ENCODE peak calls at places on chromosomes 3 and 15, in five cellular contexts. One of them, this sample, is unnamed.

GRCh38 chr15:69117431-69117841 is 43.0 kb upstream of the GLCE start:
- DNase-seq in HCT116: no peak
- DNase-seq in coronary artery: no peak
- DNase-seq in transverse colon: no peak
- DNase-seq in SK-N-SH: peak; percentile 28
- DNase-seq in this sample: peak; percentile 38

GRCh38 chr15:83445653-83446052 is 1.5 kb upstream of the SH3GL3 start:
- DNase-seq in HCT116: no peak
- DNase-seq in coronary artery: no peak
- DNase-seq in transverse colon: no peak
- DNase-seq in SK-N-SH: no peak
- DNase-seq in this sample: no peak

GRCh38 chr15:39188930-39189329 is 391.9 kb upstream of the THBS1 start:
- DNase-seq in HCT116: peak; percentile 44
- DNase-seq in coronary artery: no peak
- DNase-seq in transverse colon: no peak
- DNase-seq in SK-N-SH: no peak
- DNase-seq in this sample: peak; percentile 87

GRCh38 chr15:64749167-64749566 is 26.2 kb downstream of the RBPMS2 start:
- DNase-seq in HCT116: no peak
- DNase-seq in coronary artery: no peak
- DNase-seq in transverse colon: peak; percentile 35
- DNase-seq in SK-N-SH: no peak
- DNase-seq in this sample: peak; percentile 51

GRCh38 chr3:144394052-144394451 is 422.4 kb downstream of the DIPK2A start:
- DNase-seq in HCT116: no peak
- DNase-seq in coronary artery: no peak
- DNase-seq in transverse colon: no peak
- DNase-seq in SK-N-SH: no peak
- DNase-seq in this sample: no peak

GRCh38 chr3:63251499-63251898 is 26.6 kb upstream of the SYNPR start:
- DNase-seq in HCT116: no peak
- DNase-seq in coronary artery: no peak
- DNase-seq in transverse colon: no peak
- DNase-seq in SK-N-SH: no peak
- DNase-seq in this sample: no peak

GRCh38 chr15:91948001-91948608 is 94.6 kb downstream of the SLCO3A1 start:
- DNase-seq in HCT116: no peak
- DNase-seq in coronary artery: no peak
- DNase-seq in transverse colon: no peak
- DNase-seq in SK-N-SH: no peak
- DNase-seq in this sample: peak; percentile 90

GRCh38 chr3:171187706-171188290 is 161.3 kb upstream of the SLC2A2 start:
- DNase-seq in HCT116: no peak
- DNase-seq in coronary artery: no peak
- DNase-seq in transverse colon: no peak
- DNase-seq in SK-N-SH: peak; percentile 48
- DNase-seq in this sample: peak; percentile 28

GRCh38 chr3:71127463-71128243 is 455.9 kb downstream of the FOXP1 start:
- DNase-seq in HCT116: no peak
- DNase-seq in coronary artery: no peak
- DNase-seq in transverse colon: no peak
- DNase-seq in SK-N-SH: no peak
- DNase-seq in this sample: no peak

GRCh38 chr15:26773917-26774316 is 1.1 kb upstream of the GABRB3 start:
- DNase-seq in HCT116: no peak
- DNase-seq in coronary artery: no peak
- DNase-seq in transverse colon: no peak
- DNase-seq in SK-N-SH: no peak
- DNase-seq in this sample: no peak

GRCh38 chr3:141680620-141681389 is 57.3 kb upstream of the RNF7 start:
- DNase-seq in HCT116: no peak
- DNase-seq in coronary artery: no peak
- DNase-seq in transverse colon: no peak
- DNase-seq in SK-N-SH: peak; percentile 37
- DNase-seq in this sample: peak; percentile 68

GRCh38 chr3:147421184-147421912 is 12.2 kb downstream of the ZIC1 start:
- DNase-seq in HCT116: no peak
- DNase-seq in coronary artery: no peak
- DNase-seq in transverse colon: no peak
- DNase-seq in SK-N-SH: peak; percentile 63
- DNase-seq in this sample: no peak

GRCh38 chr3:35946857-35947514 is 307.7 kb downstream of the ARPP21 start:
- DNase-seq in HCT116: no peak
- DNase-seq in coronary artery: no peak
- DNase-seq in transverse colon: peak; percentile 23
- DNase-seq in SK-N-SH: no peak
- DNase-seq in this sample: no peak

GRCh38 chr15:77617507-77618285 is 15.0 kb downstream of the LINGO1 start:
- DNase-seq in HCT116: peak; percentile 13
- DNase-seq in coronary artery: no peak
- DNase-seq in transverse colon: no peak
- DNase-seq in SK-N-SH: no peak
- DNase-seq in this sample: no peak

GRCh38 chr15:57665187-57665586 is 41.3 kb upstream of the POLR2M start:
- DNase-seq in HCT116: no peak
- DNase-seq in coronary artery: no peak
- DNase-seq in transverse colon: no peak
- DNase-seq in SK-N-SH: no peak
- DNase-seq in this sample: no peak

GRCh38 chr3:142993958-142994442 is 7.4 kb upstream of the U2SURP start:
- DNase-seq in HCT116: peak; percentile 59
- DNase-seq in coronary artery: no peak
- DNase-seq in transverse colon: peak; percentile 54
- DNase-seq in SK-N-SH: peak; percentile 69
- DNase-seq in this sample: peak; percentile 54

GRCh38 chr3:184540777-184541681 is 20.6 kb upstream of the EPHB3 start:
- DNase-seq in HCT116: peak; percentile 86
- DNase-seq in coronary artery: peak; percentile 72
- DNase-seq in transverse colon: peak; percentile 87
- DNase-seq in SK-N-SH: no peak
- DNase-seq in this sample: peak; percentile 68

GRCh38 chr15:60426870-60427528 is 29.2 kb upstream of the ANXA2 start:
- DNase-seq in HCT116: no peak
- DNase-seq in coronary artery: no peak
- DNase-seq in transverse colon: no peak
- DNase-seq in SK-N-SH: no peak
- DNase-seq in this sample: peak; percentile 46

GRCh38 chr15:55387027-55387426 is 21.1 kb downstream of the CCPG1 start:
- DNase-seq in HCT116: no peak
- DNase-seq in coronary artery: no peak
- DNase-seq in transverse colon: no peak
- DNase-seq in SK-N-SH: peak; percentile 33
- DNase-seq in this sample: no peak

GRCh38 chr3:127162947-127163645 is 29.8 kb upstream of the PRR23E start:
- DNase-seq in HCT116: no peak
- DNase-seq in coronary artery: peak; percentile 65
- DNase-seq in transverse colon: no peak
- DNase-seq in SK-N-SH: no peak
- DNase-seq in this sample: no peak

GRCh38 chr3:121111914-121112612 is 204.1 kb downstream of the STXBP5L start:
- DNase-seq in HCT116: no peak
- DNase-seq in coronary artery: no peak
- DNase-seq in transverse colon: no peak
- DNase-seq in SK-N-SH: no peak
- DNase-seq in this sample: no peak

GRCh38 chr3:36764704-36765038 is 318 bp upstream of the DCLK3 start:
- DNase-seq in HCT116: no peak
- DNase-seq in coronary artery: no peak
- DNase-seq in transverse colon: no peak
- DNase-seq in SK-N-SH: no peak
- DNase-seq in this sample: no peak

GRCh38 chr3:102078864-102079808 is 229.8 kb downstream of the NFKBIZ start:
- DNase-seq in HCT116: no peak
- DNase-seq in coronary artery: no peak
- DNase-seq in transverse colon: peak; percentile 55
- DNase-seq in SK-N-SH: no peak
- DNase-seq in this sample: no peak

GRCh38 chr3:168049366-168049974 is 46.3 kb downstream of the GOLIM4 start:
- DNase-seq in HCT116: no peak
- DNase-seq in coronary artery: no peak
- DNase-seq in transverse colon: no peak
- DNase-seq in SK-N-SH: no peak
- DNase-seq in this sample: no peak

GRCh38 chr3:32686713-32687112 is 1.7 kb downstream of the CNOT10 start:
- DNase-seq in HCT116: no peak
- DNase-seq in coronary artery: no peak
- DNase-seq in transverse colon: no peak
- DNase-seq in SK-N-SH: no peak
- DNase-seq in this sample: no peak

GRCh38 chr15:42619641-42620371 is 44.4 kb downstream of the STARD9 start:
- DNase-seq in HCT116: no peak
- DNase-seq in coronary artery: no peak
- DNase-seq in transverse colon: no peak
- DNase-seq in SK-N-SH: no peak
- DNase-seq in this sample: no peak

GRCh38 chr3:105730973-105731372 is 137.8 kb downstream of the CBLB start:
- DNase-seq in HCT116: no peak
- DNase-seq in coronary artery: no peak
- DNase-seq in transverse colon: no peak
- DNase-seq in SK-N-SH: no peak
- DNase-seq in this sample: no peak

GRCh38 chr15:72131922-72132321 is 13.7 kb downstream of the SENP8 start:
- DNase-seq in HCT116: no peak
- DNase-seq in coronary artery: no peak
- DNase-seq in transverse colon: no peak
- DNase-seq in SK-N-SH: no peak
- DNase-seq in this sample: no peak

GRCh38 chr3:13379191-13379830 is 40.8 kb downstream of the NUP210 start:
- DNase-seq in HCT116: no peak
- DNase-seq in coronary artery: peak; percentile 84
- DNase-seq in transverse colon: no peak
- DNase-seq in SK-N-SH: no peak
- DNase-seq in this sample: peak; percentile 5

GRCh38 chr3:18079739-18080138 is 337.3 kb upstream of the TBC1D5 start:
- DNase-seq in HCT116: peak; percentile 69
- DNase-seq in coronary artery: no peak
- DNase-seq in transverse colon: no peak
- DNase-seq in SK-N-SH: no peak
- DNase-seq in this sample: no peak

GRCh38 chr3:31462050-31462569 is 70.6 kb upstream of the STT3B start:
- DNase-seq in HCT116: no peak
- DNase-seq in coronary artery: no peak
- DNase-seq in transverse colon: peak; percentile 34
- DNase-seq in SK-N-SH: no peak
- DNase-seq in this sample: no peak

GRCh38 chr3:150639262-150639661 is 36.1 kb downstream of the SELENOT start:
- DNase-seq in HCT116: no peak
- DNase-seq in coronary artery: no peak
- DNase-seq in transverse colon: no peak
- DNase-seq in SK-N-SH: no peak
- DNase-seq in this sample: no peak

GRCh38 chr3:150635526-150635925 is 32.4 kb downstream of the SELENOT start:
- DNase-seq in HCT116: no peak
- DNase-seq in coronary artery: no peak
- DNase-seq in transverse colon: no peak
- DNase-seq in SK-N-SH: no peak
- DNase-seq in this sample: no peak

GRCh38 chr3:150640256-150640655 is 37.1 kb downstream of the SELENOT start:
- DNase-seq in HCT116: no peak
- DNase-seq in coronary artery: no peak
- DNase-seq in transverse colon: no peak
- DNase-seq in SK-N-SH: no peak
- DNase-seq in this sample: no peak

GRCh38 chr3:150635076-150635475 is 32.0 kb downstream of the SELENOT start:
- DNase-seq in HCT116: no peak
- DNase-seq in coronary artery: no peak
- DNase-seq in transverse colon: no peak
- DNase-seq in SK-N-SH: no peak
- DNase-seq in this sample: no peak

GRCh38 chr3:150636258-150636657 is 33.1 kb downstream of the SELENOT start:
- DNase-seq in HCT116: no peak
- DNase-seq in coronary artery: no peak
- DNase-seq in transverse colon: no peak
- DNase-seq in SK-N-SH: no peak
- DNase-seq in this sample: no peak
- H3K27ac ChIP-seq in HCT116: no peak overlapping the region
- H3K27ac ChIP-seq in coronary artery: no peak overlapping the region
- H3K27ac ChIP-seq in transverse colon: no peak overlapping the region
- H3K27ac ChIP-seq in SK-N-SH: no peak overlapping the region
- H3K27ac ChIP-seq in this sample: no peak overlapping the region

GRCh38 chr3:49454457-49454856 is 15.6 kb upstream of the DAG1 start:
- DNase-seq in HCT116: peak; percentile 52
- DNase-seq in coronary artery: no peak
- DNase-seq in transverse colon: no peak
- DNase-seq in SK-N-SH: no peak
- DNase-seq in this sample: no peak
- TF ChIP-seq CTCF in HCT116: peak; percentile 74
- TF ChIP-seq CTCF in coronary artery: no peak
- TF ChIP-seq CTCF in transverse colon: no peak
- TF ChIP-seq CTCF in SK-N-SH: no peak
- TF ChIP-seq CTCF in this sample: no peak

GRCh38 chr3:51389423-51390183 is 1.5 kb upstream of the RBM15B start:
- DNase-seq in HCT116: no peak
- DNase-seq in coronary artery: peak; percentile 76
- DNase-seq in transverse colon: peak; percentile 62
- DNase-seq in SK-N-SH: peak; percentile 84
- DNase-seq in this sample: no peak

GRCh38 chr3:51391566-51392300 is 648 bp downstream of the RBM15B start:
- DNase-seq in HCT116: no peak
- DNase-seq in coronary artery: no peak
- DNase-seq in transverse colon: peak; percentile 31
- DNase-seq in SK-N-SH: peak; percentile 65
- DNase-seq in this sample: no peak

GRCh38 chr3:51390600-51391074 is 448 bp upstream of the RBM15B start:
- DNase-seq in HCT116: no peak
- DNase-seq in coronary artery: no peak
- DNase-seq in transverse colon: no peak
- DNase-seq in SK-N-SH: no peak
- DNase-seq in this sample: no peak

GRCh38 chr3:51391075-51391565 is at the start of gene RBM15B:
- DNase-seq in HCT116: peak; percentile 92
- DNase-seq in coronary artery: peak; percentile 98
- DNase-seq in transverse colon: peak; percentile 98
- DNase-seq in SK-N-SH: peak; percentile 98
- DNase-seq in this sample: peak; percentile 86

DNA sequence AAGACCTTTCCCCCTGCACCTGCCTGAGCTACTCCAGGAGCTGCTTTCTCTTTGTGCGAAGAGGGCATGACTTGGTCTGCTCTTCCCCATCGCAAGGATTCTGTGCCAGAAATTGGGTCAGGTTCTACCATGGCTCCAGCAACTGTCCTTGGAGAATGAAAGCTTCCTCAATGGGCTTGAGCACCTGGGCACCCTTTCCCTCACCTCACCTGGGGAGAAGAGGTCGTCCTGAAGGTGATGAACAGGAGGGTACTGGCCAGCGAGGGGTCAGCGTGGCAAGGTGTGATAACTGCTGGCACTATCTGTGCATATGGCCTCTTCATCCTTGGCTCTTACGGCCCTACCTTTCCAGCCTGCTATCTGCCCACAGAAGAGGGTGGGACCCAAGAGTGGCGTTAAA is 899 bp upstream of the RBM15B start:
- DNase-seq in HCT116: no peak
- DNase-seq in coronary artery: no peak
- DNase-seq in transverse colon: no peak
- DNase-seq in SK-N-SH: no peak
- DNase-seq in this sample: no peak
- H3K27ac ChIP-seq in HCT116: peak overlapping the region; percentile 62
- H3K27ac ChIP-seq in coronary artery: no peak overlapping the region
- H3K27ac ChIP-seq in transverse colon: peak overlapping the region; percentile 94
- H3K27ac ChIP-seq in SK-N-SH: peak overlapping the region; percentile 53
- H3K27ac ChIP-seq in this sample: peak overlapping the region; percentile 85

GRCh38 chr3:135516143-135516542 is 449.4 kb upstream of the PPP2R3A start:
- DNase-seq in HCT116: peak; percentile 22
- DNase-seq in coronary artery: no peak
- DNase-seq in transverse colon: no peak
- DNase-seq in SK-N-SH: peak; percentile 7
- DNase-seq in this sample: no peak
- TF ChIP-seq CTCF in HCT116: no peak
- TF ChIP-seq CTCF in coronary artery: no peak
- TF ChIP-seq CTCF in transverse colon: no peak
- TF ChIP-seq CTCF in SK-N-SH: peak; percentile 44
- TF ChIP-seq CTCF in this sample: no peak

This sample was measured in RWPE1.